ENCODE peak calls at places on chromosomes 4 and X, in nine cellular contexts. K is transverse colon, E is GDM1, I is NCI-H1417, F is nucleus accumbens, Y is NCI-H774, C is posterior cingulate gyrus, X is SK-N-MC, D is GM03348. L is an unnamed sample.

GRCh38 chr4:89109841-89110540 is 1.3 kb upstream of the TIGD2 start:
- DNase-seq in K (no peak), E (no peak), I (no peak), F (no peak), Y (no peak), C (no peak), X (no peak), D (no peak), L (no peak)

GRCh38 chr4:141464366-141464765 is 172.0 kb upstream of the IL15 start:
- DNase-seq in K (no peak), E (no peak), I (peak; percentile 81), F (no peak), Y (no peak), C (no peak), X (no peak), D (no peak), L (no peak)

GRCh38 chrX:149825424-149825823 is 43.7 kb downstream of the MAGEA9 start:
- DNase-seq in K (peak; percentile 14), E (no peak), I (peak; percentile 31), F (no peak), Y (no peak), C (no peak), X (no peak), D (no peak), L (no peak)

GRCh38 chrX:13940646-13941045 is 89.0 kb downstream of the GEMIN8 start:
- DNase-seq in K (no peak), E (no peak), I (no peak), F (no peak), Y (no peak), C (no peak), X (no peak), D (no peak), L (no peak)

GRCh38 chrX:119606508-119607389 is 525 bp upstream of the NKRF start:
- DNase-seq in K (no peak), E (no peak), I (no peak), F (no peak), Y (no peak), C (no peak), X (peak; percentile 67), D (peak; percentile 4), L (no peak)

GRCh38 chr4:139619644-139620043 is 46.0 kb upstream of the MGST2 start:
- DNase-seq in K (no peak), E (peak; percentile 17), I (peak; percentile 35), F (no peak), Y (no peak), C (no peak), X (no peak), D (peak; percentile 37), L (no peak)

GRCh38 chrX:1749499-1749898 is 134.6 kb downstream of the ASMT start:
- DNase-seq in K (no peak), E (no peak), I (no peak), F (no peak), Y (no peak), C (no peak), X (no peak), D (no peak), L (no peak)

GRCh38 chrX:30875957-30876356 is 13.1 kb downstream of the TAB3 start:
- DNase-seq in K (no peak), E (no peak), I (no peak), F (no peak), Y (no peak), C (no peak), X (no peak), D (peak; percentile 32), L (no peak)

GRCh38 chrX:129161108-129161507 is 362.2 kb downstream of the SMARCA1 start:
- DNase-seq in K (no peak), E (no peak), I (no peak), F (no peak), Y (no peak), C (no peak), X (no peak), D (no peak), L (no peak)

GRCh38 chr4:47531241-47531953 is 46.3 kb downstream of the ATP10D start:
- DNase-seq in K (peak; percentile 41), E (peak; percentile 78), I (no peak), F (no peak), Y (no peak), C (peak; percentile 46), X (no peak), D (peak; percentile 63), L (no peak)

GRCh38 chr4:147160908-147161513 is 215.3 kb upstream of the TTC29 start:
- DNase-seq in K (no peak), E (no peak), I (peak; percentile 70), F (no peak), Y (no peak), C (no peak), X (no peak), D (peak; percentile 75), L (peak; percentile 2)

GRCh38 chrX:55142919-55143310 is 54.1 kb downstream of the PAGE2 start:
- DNase-seq in K (no peak), E (no peak), I (no peak), F (no peak), Y (no peak), C (no peak), X (no peak), D (no peak), L (no peak)

GRCh38 chr4:152072001-152072485 is 311.2 kb upstream of the GATB start:
- DNase-seq in K (no peak), E (no peak), I (no peak), F (no peak), Y (no peak), C (no peak), X (no peak), D (peak; percentile 29), L (no peak)

GRCh38 chrX:133370719-133371275 is 44.5 kb downstream of the GPC4 start:
- DNase-seq in K (no peak), E (no peak), I (no peak), F (no peak), Y (no peak), C (no peak), X (no peak), D (no peak), L (no peak)

GRCh38 chr4:16508968-16509367 is 282.7 kb upstream of the TAPT1 start:
- DNase-seq in K (no peak), E (no peak), I (no peak), F (no peak), Y (no peak), C (no peak), X (no peak), D (no peak), L (no peak)

GRCh38 chr4:123265443-123265842 is 131.2 kb upstream of the SPRY1 start:
- DNase-seq in K (no peak), E (no peak), I (no peak), F (no peak), Y (no peak), C (no peak), X (no peak), D (no peak), L (no peak)

GRCh38 chrX:38754102-38754790 is 47.0 kb upstream of the MID1IP1 start:
- DNase-seq in K (no peak), E (peak; percentile 22), I (peak; percentile 87), F (peak; percentile 0), Y (no peak), C (no peak), X (peak; percentile 28), D (peak; percentile 31), L (no peak)

GRCh38 chr4:1543561-1543960 is 137.3 kb upstream of the NKX1-1 start:
- DNase-seq in K (no peak), E (no peak), I (no peak), F (no peak), Y (no peak), C (peak; percentile 49), X (no peak), D (no peak), L (no peak)

GRCh38 chr4:113384600-113384999 is 335.1 kb downstream of the ANK2 start:
- DNase-seq in K (no peak), E (no peak), I (no peak), F (no peak), Y (no peak), C (no peak), X (no peak), D (peak; percentile 33), L (no peak)

GRCh38 chrX:71225661-71226060 is 2.6 kb downstream of the GJB1 start:
- DNase-seq in K (no peak), E (no peak), I (no peak), F (no peak), Y (no peak), C (no peak), X (peak; percentile 32), D (no peak), L (no peak)

GRCh38 chr4:6052679-6053078 is 34.4 kb upstream of the C4orf50 start:
- DNase-seq in K (no peak), E (no peak), I (no peak), F (no peak), Y (no peak), C (no peak), X (no peak), D (no peak), L (no peak)